ENCODE peak calls at places on chromosomes 7 and 10, in four cellular contexts. M is neural crest cell, C is chondrocyte, V is AG09309. R is an unnamed sample.

GRCh38 chr10:10891437-10891836 is 126.2 kb upstream of the CELF2 start:
- DNase-seq in C (no peak), M (no peak), V (peak), R (peak)

GRCh38 chr10:85433248-85433647 is 933.3 kb downstream of the GRID1 start:
- DNase-seq in V (no peak), C (no peak), M (no peak), R (no peak)

GRCh38 chr10:88130912-88131311 is 267.5 kb downstream of the PTEN start:
- DNase-seq in C (no peak), M (no peak), V (no peak), R (no peak)

GRCh38 chr10:77267703-77268630 is 369.6 kb downstream of the KCNMA1 start:
- DNase-seq in V (no peak), C (no peak), M (no peak), R (no peak)

GRCh38 chr7:341841-342638 is 52.1 kb downstream of the FOXL3 start:
- DNase-seq in C (peak), V (no peak), M (no peak), R (no peak)

GRCh38 chr7:3042861-3043489 is 692 bp downstream of the CARD11 start:
- DNase-seq in V (no peak), M (no peak), C (no peak), R (no peak)

GRCh38 chr10:132441818-132442217 is 44.8 kb downstream of the PWWP2B start:
- DNase-seq in C (no peak), V (no peak), M (no peak), R (no peak)

GRCh38 chr7:108072116-108072515 is 58.0 kb downstream of the LAMB4 start:
- DNase-seq in C (no peak), M (no peak), V (no peak), R (no peak)

GRCh38 chr10:26509311-26509710 is 71.2 kb downstream of the APBB1IP start:
- DNase-seq in V (no peak), M (no peak), C (no peak), R (no peak)

GRCh38 chr7:134364619-134365037 is 47.9 kb upstream of the SLC35B4 start:
- DNase-seq in M (no peak), V (peak), C (no peak), R (no peak)

GRCh38 chr10:92901819-92902234 is 53.5 kb downstream of the EXOC6 start:
- DNase-seq in V (no peak), C (no peak), M (no peak), R (no peak)

GRCh38 chr10:100744980-100745881 is at the start of gene PAX2:
- DNase-seq in C (no peak), V (no peak), M (no peak), R (no peak)

GRCh38 chr7:129777195-129777844 is 165.8 kb downstream of the NRF1 start:
- DNase-seq in C (no peak), V (no peak), M (no peak), R (no peak)

GRCh38 chr10:7872041-7872442 is 53.7 kb downstream of the TAF3 start:
- DNase-seq in V (no peak), C (no peak), M (no peak), R (no peak)

GRCh38 chr10:10967502-10967901 is 50.2 kb upstream of the CELF2 start:
- DNase-seq in M (no peak), C (no peak), V (no peak), R (no peak)

GRCh38 chr7:3119963-3120362 is 76.3 kb upstream of the CARD11 start:
- DNase-seq in C (no peak), M (no peak), V (no peak), R (no peak)

GRCh38 chr7:41824284-41824683 is 121.4 kb upstream of the INHBA start:
- DNase-seq in M (no peak), C (no peak), V (no peak), R (no peak)

GRCh38 chr7:99143853-99144672 is at the start of gene SMURF1:
- DNase-seq in M (peak), C (no peak), V (no peak), R (no peak)

GRCh38 chr10:97689637-97690036 is 2.6 kb upstream of the AVPI1 start:
- DNase-seq in V (peak), M (no peak), C (peak), R (peak)

GRCh38 chr7:106568680-106569499 is 92.1 kb downstream of the CCDC71L start:
- DNase-seq in V (peak), C (no peak), M (no peak), R (peak)

GRCh38 chr7:131501422-131501821 is 55.0 kb downstream of the PODXL start:
- DNase-seq in C (no peak), V (peak), M (no peak), R (no peak)

GRCh38 chr10:127525686-127526085 is 23.4 kb upstream of the NPS start:
- DNase-seq in V (no peak), M (no peak), C (no peak), R (no peak)

GRCh38 chr7:69367785-69368184 is 230.5 kb upstream of the AUTS2 start:
- DNase-seq in M (no peak), C (no peak), V (peak), R (no peak)

GRCh38 chr10:13997650-13998049 is 333.1 kb downstream of the FRMD4A start:
- DNase-seq in V (no peak), C (no peak), M (no peak), R (no peak)

GRCh38 chr10:63822496-63822895 is 301.3 kb downstream of the REEP3 start:
- DNase-seq in C (no peak), V (no peak), M (no peak), R (no peak)

GRCh38 chr7:101550641-101551531 is 78.2 kb downstream of the MYL10 start:
- DNase-seq in C (peak), V (no peak), M (peak), R (no peak)

GRCh38 chr10:79936625-79937255 is 12.2 kb downstream of the SFTPD start:
- DNase-seq in M (no peak), C (no peak), V (no peak), R (no peak)

GRCh38 chr7:25093268-25093802 is 31.7 kb downstream of the CYCS start:
- DNase-seq in M (peak), C (no peak), V (peak), R (peak)

GRCh38 chr10:30596037-30596436 is 33.5 kb downstream of the LYZL2 start:
- DNase-seq in M (no peak), C (no peak), V (no peak), R (no peak)

GRCh38 chr7:26329520-26330269 is 38.0 kb downstream of the SNX10 start:
- DNase-seq in V (no peak), C (no peak), M (no peak), R (no peak)

GRCh38 chr7:143318661-143319060 is 2.8 kb downstream of the CLCN1 start:
- DNase-seq in C (no peak), V (no peak), M (no peak), R (peak)

GRCh38 chr10:9069136-9069535 is 1014.6 kb downstream of the GATA3 start:
- DNase-seq in V (no peak), C (no peak), M (no peak), R (no peak)

GRCh38 chr7:127530148-127530547 is 55.2 kb downstream of the GCC1 start:
- DNase-seq in V (no peak), C (no peak), M (no peak), R (no peak)

GRCh38 chr7:55130079-55130476 is 111.3 kb downstream of the EGFR start:
- DNase-seq in C (no peak), M (no peak), V (no peak), R (no peak)

GRCh38 chr7:22193361-22194016 is 163.5 kb downstream of the RAPGEF5 start:
- DNase-seq in C (no peak), M (peak), V (no peak), R (peak)

GRCh38 chr7:140440593-140440992 is 36.7 kb downstream of the RAB19 start:
- DNase-seq in C (no peak), V (no peak), M (no peak), R (no peak)

GRCh38 chr7:158544708-158545107 is 42.9 kb downstream of the PTPRN2 start:
- DNase-seq in V (no peak), M (no peak), C (no peak), R (no peak)

GRCh38 chr7:73569042-73569608 is 9.3 kb downstream of the TBL2 start:
- DNase-seq in C (no peak), V (no peak), M (no peak), R (no peak)
- TF ChIP-seq CTCF in C (no peak), V (no peak), M (no peak), R (no peak)

GRCh38 chr10:48658889-48659269 is 25.8 kb upstream of the WDFY4 start:
- DNase-seq in M (no peak), V (no peak), C (no peak), R (no peak)

GRCh38 chr10:48658243-48658888 is 26.3 kb upstream of the WDFY4 start:
- DNase-seq in M (peak), V (no peak), C (no peak), R (no peak)

GRCh38 chr10:48661441-48661840 is 23.2 kb upstream of the WDFY4 start:
- DNase-seq in M (no peak), C (no peak), V (no peak), R (no peak)

GRCh38 chr10:48656928-48657327 is 27.7 kb upstream of the WDFY4 start:
- DNase-seq in C (no peak), M (no peak), V (no peak), R (no peak)

DNA sequence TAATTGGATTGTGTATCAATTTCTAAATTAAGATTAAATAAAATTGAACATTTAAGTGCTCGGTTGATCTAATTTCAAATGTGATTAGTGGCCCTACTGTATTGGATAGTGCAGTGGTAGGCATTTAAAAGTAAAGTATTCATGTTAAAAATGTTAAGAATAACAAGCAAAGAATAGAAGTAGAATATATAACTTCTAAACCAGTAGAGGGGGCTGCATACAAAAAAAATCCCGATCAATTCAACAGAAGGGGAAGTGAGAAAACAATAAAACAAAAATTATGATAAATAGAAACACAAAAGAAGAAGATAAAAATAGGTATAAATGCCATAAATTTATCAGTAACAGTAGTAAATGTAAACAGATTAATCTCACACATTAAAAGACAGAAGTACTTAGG is 24.9 kb upstream of the WDFY4 start:
- DNase-seq in M (no peak), C (no peak), V (no peak), R (no peak)
- TF ChIP-seq CTCF in M (peak), C (peak), V (peak), R (peak)

GRCh38 chr10:113689057-113689456 is 9.3 kb downstream of the CASP7 start:
- DNase-seq in M (no peak), V (no peak), C (no peak), R (no peak)
- TF ChIP-seq CTCF in M (no peak), V (no peak), C (no peak), R (no peak)

DNA sequence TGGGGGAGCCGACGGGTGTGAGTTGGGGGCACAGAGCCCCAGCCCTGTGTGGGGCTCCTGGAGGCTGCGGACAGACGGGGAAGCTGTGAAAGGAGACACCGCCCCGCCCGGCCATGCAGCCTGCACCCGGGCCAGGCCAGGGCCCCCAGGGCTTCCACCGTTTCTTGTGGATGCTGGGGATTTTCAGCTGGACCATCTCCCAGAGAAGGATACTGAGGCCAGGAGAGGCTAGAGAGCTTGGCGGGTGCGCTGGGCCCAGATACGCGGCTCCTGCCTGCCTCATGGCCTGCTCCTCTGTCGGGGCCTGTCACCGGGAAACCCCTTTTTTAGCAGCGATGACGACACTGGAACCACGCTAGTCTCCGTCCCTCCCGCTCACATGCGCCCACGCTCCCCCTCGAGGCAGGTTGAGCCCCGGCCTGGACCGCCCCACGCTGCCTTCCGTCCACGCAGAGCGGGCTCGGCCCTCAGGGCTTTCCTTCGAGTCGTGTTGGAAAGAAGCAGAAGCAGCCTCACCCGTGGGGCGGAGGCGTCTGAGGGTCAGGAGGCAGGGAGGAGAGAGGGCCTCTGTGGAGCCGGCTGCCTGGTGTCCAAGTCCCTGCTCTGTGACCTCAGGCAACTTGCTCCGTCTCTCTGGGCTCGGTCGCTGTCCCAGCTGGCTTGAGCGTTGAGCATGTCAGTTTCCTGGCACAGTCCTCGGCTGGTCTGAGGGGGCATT is 11.7 kb downstream of the TMEM184A start:
- DNase-seq in V (no peak), C (no peak), M (no peak), R (no peak)
- TF ChIP-seq CTCF in V (no peak), C (no peak), M (no peak), R (no peak)

GRCh38 chr10:123574299-123574698 is 91.9 kb upstream of the GPR26 start:
- DNase-seq in V (no peak), C (no peak), M (no peak), R (no peak)

GRCh38 chr10:123576706-123577105 is 89.4 kb upstream of the GPR26 start:
- DNase-seq in C (no peak), M (no peak), V (no peak), R (no peak)

GRCh38 chr10:123570898-123571515 is 95.1 kb upstream of the GPR26 start:
- DNase-seq in V (no peak), C (no peak), M (no peak), R (no peak)

GRCh38 chr10:123571978-123572377 is 94.2 kb upstream of the GPR26 start:
- DNase-seq in M (no peak), V (no peak), C (no peak), R (no peak)

DNA sequence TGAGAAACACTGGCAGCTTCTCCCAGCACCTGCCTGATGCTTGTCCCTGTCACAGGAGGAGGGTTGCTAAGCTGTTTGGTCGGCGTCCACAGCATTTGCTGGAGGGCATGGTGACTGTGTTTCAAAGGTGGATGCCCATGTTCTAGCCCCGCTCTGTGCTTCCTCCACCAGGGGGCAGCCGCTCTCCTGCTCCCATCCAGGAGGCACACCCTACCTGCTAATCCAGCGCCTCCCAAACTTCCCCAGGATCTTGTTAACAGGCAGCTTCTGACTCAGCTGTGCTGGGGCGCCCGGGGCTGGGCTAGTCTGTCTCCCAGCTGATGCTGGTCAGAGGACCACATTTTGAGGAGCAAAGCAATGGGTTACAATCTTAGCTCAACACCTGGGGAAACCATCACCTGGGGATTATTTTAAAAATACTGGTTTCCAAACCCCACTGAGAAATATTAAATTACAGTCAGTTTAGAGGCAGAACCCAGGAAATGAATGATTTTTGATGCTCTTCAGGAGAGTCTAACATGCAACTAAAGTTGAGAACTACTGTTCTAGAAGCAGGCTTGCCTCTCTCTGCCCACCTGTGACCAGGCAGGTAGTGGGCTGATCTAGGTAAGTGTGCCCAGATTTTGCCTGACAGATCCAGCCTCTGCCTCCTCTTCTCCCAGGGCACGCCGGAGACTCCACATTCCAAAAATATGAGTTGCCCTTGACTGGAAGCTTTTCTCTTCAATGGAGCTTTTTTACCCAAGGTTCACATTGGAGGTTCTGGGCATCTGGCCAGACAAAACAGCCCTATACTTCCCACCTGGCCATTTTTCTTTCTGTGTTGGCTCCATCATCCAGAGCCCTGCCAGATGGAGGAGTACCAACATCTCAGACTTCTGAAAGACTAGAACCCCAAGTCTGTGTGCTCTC is 92.7 kb upstream of the GPR26 start:
- DNase-seq in C (no peak), V (no peak), M (peak), R (peak)
- TF ChIP-seq CTCF in C (peak), V (peak), M (peak), R (peak)

GRCh38 chr10:86711237-86711956 is 43.1 kb downstream of the LDB3 start:
- DNase-seq in V (peak), M (peak), C (peak), R (peak)
- TF ChIP-seq CTCF in V (no peak), M (peak), C (peak), R (peak)

R was measured in AG09319.